ENCODE peak calls at places on chromosomes 5 and 9, in eight cellular contexts. One of them, this sample, is unnamed.

GRCh38 chr5:14395411-14395810 is 186.2 kb upstream of the OTULINL start:
- DNase-seq in EL: no peak
- DNase-seq in GF-D8: no peak
- DNase-seq in fibroblast of pulmonary artery: no peak
- DNase-seq in activated CD8-positive, alpha-beta memory T cell treated with anti-CD3 and anti-CD28 coated beads, Interleukin-2, amount 50 U/mL, for 48 hours: no peak
- DNase-seq in hippocampal formation: no peak
- DNase-seq in Peyer's patch: no peak
- DNase-seq in NCI-H524: no peak
- DNase-seq in this sample: peak; percentile 36

GRCh38 chr5:164296603-164297080 is 791.2 kb downstream of the MAT2B start:
- DNase-seq in EL: no peak
- DNase-seq in GF-D8: no peak
- DNase-seq in fibroblast of pulmonary artery: peak; percentile 40
- DNase-seq in activated CD8-positive, alpha-beta memory T cell treated with anti-CD3 and anti-CD28 coated beads, Interleukin-2, amount 50 U/mL, for 48 hours: no peak
- DNase-seq in hippocampal formation: no peak
- DNase-seq in Peyer's patch: no peak
- DNase-seq in NCI-H524: no peak
- DNase-seq in this sample: peak; percentile 8

GRCh38 chr5:75389430-75389829 is 52.4 kb downstream of the HMGCR start:
- DNase-seq in EL: no peak
- DNase-seq in GF-D8: no peak
- DNase-seq in fibroblast of pulmonary artery: no peak
- DNase-seq in activated CD8-positive, alpha-beta memory T cell treated with anti-CD3 and anti-CD28 coated beads, Interleukin-2, amount 50 U/mL, for 48 hours: no peak
- DNase-seq in hippocampal formation: no peak
- DNase-seq in Peyer's patch: no peak
- DNase-seq in NCI-H524: no peak
- DNase-seq in this sample: no peak

GRCh38 chr9:76866689-76867088 is 39.2 kb downstream of the PRUNE2 start:
- DNase-seq in EL: peak; percentile 98
- DNase-seq in GF-D8: no peak
- DNase-seq in fibroblast of pulmonary artery: peak; percentile 80
- DNase-seq in activated CD8-positive, alpha-beta memory T cell treated with anti-CD3 and anti-CD28 coated beads, Interleukin-2, amount 50 U/mL, for 48 hours: no peak
- DNase-seq in hippocampal formation: no peak
- DNase-seq in Peyer's patch: no peak
- DNase-seq in NCI-H524: no peak
- DNase-seq in this sample: no peak

GRCh38 chr9:75889977-75890540 is 414 bp upstream of the PCSK5 start:
- DNase-seq in EL: peak; percentile 51
- DNase-seq in GF-D8: no peak
- DNase-seq in fibroblast of pulmonary artery: peak; percentile 79
- DNase-seq in activated CD8-positive, alpha-beta memory T cell treated with anti-CD3 and anti-CD28 coated beads, Interleukin-2, amount 50 U/mL, for 48 hours: no peak
- DNase-seq in hippocampal formation: peak; percentile 70
- DNase-seq in Peyer's patch: no peak
- DNase-seq in NCI-H524: no peak
- DNase-seq in this sample: peak; percentile 36

GRCh38 chr5:34998058-34998789 is 49.5 kb downstream of the AGXT2 start:
- DNase-seq in EL: peak; percentile 71
- DNase-seq in GF-D8: no peak
- DNase-seq in fibroblast of pulmonary artery: peak; percentile 71
- DNase-seq in activated CD8-positive, alpha-beta memory T cell treated with anti-CD3 and anti-CD28 coated beads, Interleukin-2, amount 50 U/mL, for 48 hours: no peak
- DNase-seq in hippocampal formation: no peak
- DNase-seq in Peyer's patch: no peak
- DNase-seq in NCI-H524: no peak
- DNase-seq in this sample: no peak

GRCh38 chr5:35246928-35247644 is 16.8 kb upstream of the PRLR start:
- DNase-seq in EL: no peak
- DNase-seq in GF-D8: no peak
- DNase-seq in fibroblast of pulmonary artery: peak; percentile 35
- DNase-seq in activated CD8-positive, alpha-beta memory T cell treated with anti-CD3 and anti-CD28 coated beads, Interleukin-2, amount 50 U/mL, for 48 hours: no peak
- DNase-seq in hippocampal formation: peak; percentile 39
- DNase-seq in Peyer's patch: no peak
- DNase-seq in NCI-H524: no peak
- DNase-seq in this sample: no peak

GRCh38 chr5:175520321-175520720 is 42.0 kb downstream of the SFXN1 start:
- DNase-seq in EL: no peak
- DNase-seq in GF-D8: no peak
- DNase-seq in fibroblast of pulmonary artery: no peak
- DNase-seq in activated CD8-positive, alpha-beta memory T cell treated with anti-CD3 and anti-CD28 coated beads, Interleukin-2, amount 50 U/mL, for 48 hours: peak; percentile 72
- DNase-seq in hippocampal formation: no peak
- DNase-seq in Peyer's patch: no peak
- DNase-seq in NCI-H524: no peak
- DNase-seq in this sample: no peak

GRCh38 chr5:140041492-140042421 is 1.3 kb downstream of the NRG2 start:
- DNase-seq in EL: peak; percentile 89
- DNase-seq in GF-D8: no peak
- DNase-seq in fibroblast of pulmonary artery: peak; percentile 41
- DNase-seq in activated CD8-positive, alpha-beta memory T cell treated with anti-CD3 and anti-CD28 coated beads, Interleukin-2, amount 50 U/mL, for 48 hours: no peak
- DNase-seq in hippocampal formation: peak; percentile 33
- DNase-seq in Peyer's patch: no peak
- DNase-seq in NCI-H524: peak; percentile 45
- DNase-seq in this sample: peak; percentile 85

GRCh38 chr9:27572566-27572917 is 739 bp downstream of the C9orf72 start:
- DNase-seq in EL: peak; percentile 43
- DNase-seq in GF-D8: peak; percentile 73
- DNase-seq in fibroblast of pulmonary artery: peak; percentile 51
- DNase-seq in activated CD8-positive, alpha-beta memory T cell treated with anti-CD3 and anti-CD28 coated beads, Interleukin-2, amount 50 U/mL, for 48 hours: no peak
- DNase-seq in hippocampal formation: peak; percentile 46
- DNase-seq in Peyer's patch: peak; percentile 74
- DNase-seq in NCI-H524: peak; percentile 43
- DNase-seq in this sample: peak; percentile 56

GRCh38 chr5:142644640-142645361 is 41.1 kb downstream of the FGF1 start:
- DNase-seq in EL: peak; percentile 100
- DNase-seq in GF-D8: no peak
- DNase-seq in fibroblast of pulmonary artery: peak; percentile 98
- DNase-seq in activated CD8-positive, alpha-beta memory T cell treated with anti-CD3 and anti-CD28 coated beads, Interleukin-2, amount 50 U/mL, for 48 hours: no peak
- DNase-seq in hippocampal formation: no peak
- DNase-seq in Peyer's patch: no peak
- DNase-seq in NCI-H524: no peak
- DNase-seq in this sample: peak; percentile 5

GRCh38 chr9:102779341-102779740 is 215.8 kb upstream of the CYLC2 start:
- DNase-seq in EL: no peak
- DNase-seq in GF-D8: no peak
- DNase-seq in fibroblast of pulmonary artery: peak; percentile 6
- DNase-seq in activated CD8-positive, alpha-beta memory T cell treated with anti-CD3 and anti-CD28 coated beads, Interleukin-2, amount 50 U/mL, for 48 hours: no peak
- DNase-seq in hippocampal formation: no peak
- DNase-seq in Peyer's patch: no peak
- DNase-seq in NCI-H524: no peak
- DNase-seq in this sample: no peak

GRCh38 chr9:98317134-98317857 is 61.8 kb upstream of the TBC1D2 start:
- DNase-seq in EL: peak; percentile 67
- DNase-seq in GF-D8: no peak
- DNase-seq in fibroblast of pulmonary artery: no peak
- DNase-seq in activated CD8-positive, alpha-beta memory T cell treated with anti-CD3 and anti-CD28 coated beads, Interleukin-2, amount 50 U/mL, for 48 hours: no peak
- DNase-seq in hippocampal formation: no peak
- DNase-seq in Peyer's patch: no peak
- DNase-seq in NCI-H524: peak; percentile 89
- DNase-seq in this sample: peak; percentile 88

GRCh38 chr5:81233080-81233634 is at the start of gene CKMT2:
- DNase-seq in EL: no peak
- DNase-seq in GF-D8: no peak
- DNase-seq in fibroblast of pulmonary artery: peak; percentile 60
- DNase-seq in activated CD8-positive, alpha-beta memory T cell treated with anti-CD3 and anti-CD28 coated beads, Interleukin-2, amount 50 U/mL, for 48 hours: no peak
- DNase-seq in hippocampal formation: no peak
- DNase-seq in Peyer's patch: peak; percentile 18
- DNase-seq in NCI-H524: no peak
- DNase-seq in this sample: no peak

GRCh38 chr9:93112864-93113389 is 16.9 kb downstream of the CARD19 start:
- DNase-seq in EL: no peak
- DNase-seq in GF-D8: no peak
- DNase-seq in fibroblast of pulmonary artery: no peak
- DNase-seq in activated CD8-positive, alpha-beta memory T cell treated with anti-CD3 and anti-CD28 coated beads, Interleukin-2, amount 50 U/mL, for 48 hours: no peak
- DNase-seq in hippocampal formation: no peak
- DNase-seq in Peyer's patch: no peak
- DNase-seq in NCI-H524: no peak
- DNase-seq in this sample: no peak

GRCh38 chr9:72396247-72397091 is 31.5 kb upstream of the ZFAND5 start:
- DNase-seq in EL: peak; percentile 44
- DNase-seq in GF-D8: peak; percentile 11
- DNase-seq in fibroblast of pulmonary artery: peak; percentile 81
- DNase-seq in activated CD8-positive, alpha-beta memory T cell treated with anti-CD3 and anti-CD28 coated beads, Interleukin-2, amount 50 U/mL, for 48 hours: no peak
- DNase-seq in hippocampal formation: no peak
- DNase-seq in Peyer's patch: no peak
- DNase-seq in NCI-H524: peak; percentile 19
- DNase-seq in this sample: peak; percentile 93

GRCh38 chr5:121797677-121798518 is 53.8 kb upstream of the FTMT start:
- DNase-seq in EL: no peak
- DNase-seq in GF-D8: no peak
- DNase-seq in fibroblast of pulmonary artery: no peak
- DNase-seq in activated CD8-positive, alpha-beta memory T cell treated with anti-CD3 and anti-CD28 coated beads, Interleukin-2, amount 50 U/mL, for 48 hours: no peak
- DNase-seq in hippocampal formation: no peak
- DNase-seq in Peyer's patch: no peak
- DNase-seq in NCI-H524: no peak
- DNase-seq in this sample: peak; percentile 36

GRCh38 chr5:140925806-140926205 is 293 bp upstream of the PCDHAC1 start:
- DNase-seq in EL: no peak
- DNase-seq in GF-D8: no peak
- DNase-seq in fibroblast of pulmonary artery: no peak
- DNase-seq in activated CD8-positive, alpha-beta memory T cell treated with anti-CD3 and anti-CD28 coated beads, Interleukin-2, amount 50 U/mL, for 48 hours: no peak
- DNase-seq in hippocampal formation: no peak
- DNase-seq in Peyer's patch: no peak
- DNase-seq in NCI-H524: no peak
- DNase-seq in this sample: no peak

GRCh38 chr5:142202282-142202681 is 93.7 kb downstream of the NDFIP1 start:
- DNase-seq in EL: peak; percentile 84
- DNase-seq in GF-D8: no peak
- DNase-seq in fibroblast of pulmonary artery: peak; percentile 62
- DNase-seq in activated CD8-positive, alpha-beta memory T cell treated with anti-CD3 and anti-CD28 coated beads, Interleukin-2, amount 50 U/mL, for 48 hours: no peak
- DNase-seq in hippocampal formation: no peak
- DNase-seq in Peyer's patch: no peak
- DNase-seq in NCI-H524: no peak
- DNase-seq in this sample: no peak

GRCh38 chr5:154811653-154812465 is 38.5 kb downstream of the FAXDC2 start:
- DNase-seq in EL: peak; percentile 66
- DNase-seq in GF-D8: peak; percentile 22
- DNase-seq in fibroblast of pulmonary artery: peak; percentile 82
- DNase-seq in activated CD8-positive, alpha-beta memory T cell treated with anti-CD3 and anti-CD28 coated beads, Interleukin-2, amount 50 U/mL, for 48 hours: peak; percentile 73
- DNase-seq in hippocampal formation: peak; percentile 24
- DNase-seq in Peyer's patch: peak; percentile 57
- DNase-seq in NCI-H524: no peak
- DNase-seq in this sample: peak; percentile 56

GRCh38 chr5:119411291-119411934 is 40.9 kb upstream of the HSD17B4 start:
- DNase-seq in EL: peak; percentile 29
- DNase-seq in GF-D8: no peak
- DNase-seq in fibroblast of pulmonary artery: peak; percentile 80
- DNase-seq in activated CD8-positive, alpha-beta memory T cell treated with anti-CD3 and anti-CD28 coated beads, Interleukin-2, amount 50 U/mL, for 48 hours: no peak
- DNase-seq in hippocampal formation: no peak
- DNase-seq in Peyer's patch: no peak
- DNase-seq in NCI-H524: no peak
- DNase-seq in this sample: no peak